ENCODE peak calls at places on chromosomes 1 and 21, in ten cellular contexts. C, Z, W, S, Y, T, L, I, D and V are unnamed samples. For H3K4me1 and H3K36me3, the result is how much of the 10 kb centered on the place peaks cover.

GRCh38 chr1:33433509-33434362 is 2.8 kb upstream of the PHC2 start:
- DNase-seq in W (no peak), Y (peak), I (peak), T (peak), Z (peak), C (peak), L (peak), D (peak), S (no peak), V (peak)

GRCh38 chr1:212518188-212518951 is 85.7 kb downstream of the NENF start:
- DNase-seq in D (peak), S (no peak), W (peak), L (peak), Z (no peak), Y (peak), I (peak), C (peak), T (no peak), V (no peak)

GRCh38 chr1:41843378-41843777 is 75.3 kb downstream of the HIVEP3 start:
- DNase-seq in I (no peak), D (peak), W (no peak), Y (peak), T (no peak), Z (no peak), C (no peak), S (no peak), L (peak), V (no peak)

GRCh38 chr1:161238039-161238473 is at the start of gene NR1I3:
- DNase-seq in L (no peak), S (no peak), C (no peak), T (no peak), Y (no peak), D (peak), I (no peak), W (no peak), Z (no peak), V (no peak)

GRCh38 chr1:163320891-163321290 is 863 bp upstream of the NUF2 start:
- DNase-seq in C (no peak), T (no peak), S (no peak), W (no peak), Y (no peak), D (no peak), Z (no peak), I (no peak), L (peak), V (no peak)

GRCh38 chr1:154736840-154737239 is 128.9 kb upstream of the ADAR start:
- DNase-seq in W (no peak), S (no peak), Z (no peak), L (peak), Y (peak), I (no peak), D (peak), C (no peak), T (no peak), V (no peak)

GRCh38 chr21:42666023-42666747 is 12.8 kb downstream of the PDE9A start:
- DNase-seq in Z (peak), T (peak), D (no peak), W (no peak), S (no peak), Y (no peak), I (no peak), L (no peak), C (no peak), V (no peak)

GRCh38 chr1:221880182-221880581 is 138.3 kb upstream of the DUSP10 start:
- DNase-seq in I (no peak), Y (no peak), W (no peak), D (peak), L (no peak), C (no peak), S (no peak), T (no peak), Z (no peak), V (no peak)

GRCh38 chr1:221712776-221713431 is 29.0 kb downstream of the DUSP10 start:
- DNase-seq in T (no peak), S (peak), Y (no peak), C (no peak), L (no peak), D (no peak), W (no peak), I (no peak), Z (no peak), V (no peak)

GRCh38 chr1:232450626-232451025 is 179.3 kb downstream of the SIPA1L2 start:
- DNase-seq in Z (no peak), W (no peak), Y (no peak), I (no peak), L (no peak), S (no peak), C (no peak), D (no peak), T (no peak), V (no peak)

GRCh38 chr1:199758626-199759255 is 268.8 kb upstream of the NR5A2 start:
- DNase-seq in Z (no peak), I (no peak), W (no peak), D (peak), T (no peak), S (no peak), L (no peak), Y (peak), C (no peak), V (no peak)

GRCh38 chr21:39447264-39447663 is 1.7 kb upstream of the LCA5L start:
- DNase-seq in I (no peak), W (no peak), L (no peak), D (no peak), C (no peak), S (no peak), T (no peak), Y (no peak), Z (no peak), V (no peak)

GRCh38 chr1:55699151-55699695 is 484.1 kb upstream of the USP24 start:
- DNase-seq in L (no peak), D (no peak), Z (no peak), C (no peak), Y (no peak), T (no peak), W (no peak), S (no peak), I (no peak), V (no peak)

GRCh38 chr1:167090289-167090942 is at the start of gene GPA33:
- DNase-seq in W (no peak), Y (no peak), T (no peak), D (no peak), L (no peak), I (no peak), S (peak), Z (no peak), C (no peak), V (no peak)

GRCh38 chr1:117621316-117621715 is 15.5 kb downstream of the TENT5C start:
- DNase-seq in T (no peak), C (no peak), L (no peak), S (peak), I (no peak), W (no peak), D (no peak), Y (no peak), Z (no peak), V (no peak)

GRCh38 chr1:246876423-246876822 is 55.3 kb downstream of the AHCTF1 start:
- DNase-seq in C (no peak), T (no peak), S (no peak), W (no peak), I (no peak), Y (no peak), D (no peak), Z (no peak), L (no peak), V (no peak)

GRCh38 chr1:226632169-226632884 is 83.8 kb downstream of the STUM start:
- DNase-seq in D (no peak), L (no peak), I (no peak), Z (no peak), Y (no peak), C (no peak), W (peak), S (peak), T (peak), V (no peak)

GRCh38 chr1:226633541-226634155 is 85.1 kb downstream of the STUM start:
- DNase-seq in W (no peak), T (peak), Y (no peak), L (no peak), I (no peak), Z (no peak), C (no peak), S (peak), D (no peak), V (no peak)

GRCh38 chr1:226634156-226634588 is 85.6 kb downstream of the STUM start:
- DNase-seq in D (peak), Z (peak), C (peak), Y (peak), L (peak), T (peak), S (peak), I (peak), W (peak), V (no peak)

GRCh38 chr1:226631229-226632000 is 82.9 kb downstream of the STUM start:
- DNase-seq in I (no peak), D (no peak), T (peak), S (peak), Z (no peak), C (no peak), L (no peak), W (peak), Y (no peak), V (no peak)

GRCh38 chr1:226632922-226633351 is 84.4 kb downstream of the STUM start:
- DNase-seq in I (no peak), Z (no peak), D (no peak), S (peak), T (peak), W (no peak), C (no peak), Y (no peak), L (no peak), V (no peak)
- H3K4me1 ChIP-seq in I (under half), Z (under half), D (under half), S (under half), T (half or more), W (under half), C (under half), Y (under half), L (under half), V (under half)

DNA sequence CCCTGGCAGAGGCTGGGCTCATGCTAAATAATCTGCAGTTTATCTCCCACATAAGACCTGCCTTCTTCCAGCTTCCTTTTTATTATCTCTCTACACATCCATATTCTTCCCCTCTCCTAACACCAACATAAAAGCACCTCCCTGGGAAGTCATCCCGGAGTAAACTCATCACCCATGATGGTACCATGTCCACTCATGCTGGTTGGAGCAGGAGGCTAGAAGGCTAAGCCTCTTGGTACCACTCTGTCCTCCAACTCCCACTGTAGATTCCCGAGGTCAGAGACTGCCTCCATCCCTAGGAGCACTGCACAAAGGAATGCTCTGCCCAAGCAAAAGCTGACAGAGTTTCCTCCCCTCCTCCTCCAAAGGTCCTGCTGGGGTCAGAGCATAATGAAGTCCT is 4.2 kb downstream of the DENND2D start:
- DNase-seq in S (no peak), T (no peak), C (no peak), I (no peak), D (no peak), Z (no peak), L (no peak), W (no peak), Y (no peak), V (no peak)
- H3K36me3 ChIP-seq in S (under half), T (under half), C (under half), I (under half), D (under half), Z (under half), L (under half), W (under half), Y (under half), V (under half)

DNA sequence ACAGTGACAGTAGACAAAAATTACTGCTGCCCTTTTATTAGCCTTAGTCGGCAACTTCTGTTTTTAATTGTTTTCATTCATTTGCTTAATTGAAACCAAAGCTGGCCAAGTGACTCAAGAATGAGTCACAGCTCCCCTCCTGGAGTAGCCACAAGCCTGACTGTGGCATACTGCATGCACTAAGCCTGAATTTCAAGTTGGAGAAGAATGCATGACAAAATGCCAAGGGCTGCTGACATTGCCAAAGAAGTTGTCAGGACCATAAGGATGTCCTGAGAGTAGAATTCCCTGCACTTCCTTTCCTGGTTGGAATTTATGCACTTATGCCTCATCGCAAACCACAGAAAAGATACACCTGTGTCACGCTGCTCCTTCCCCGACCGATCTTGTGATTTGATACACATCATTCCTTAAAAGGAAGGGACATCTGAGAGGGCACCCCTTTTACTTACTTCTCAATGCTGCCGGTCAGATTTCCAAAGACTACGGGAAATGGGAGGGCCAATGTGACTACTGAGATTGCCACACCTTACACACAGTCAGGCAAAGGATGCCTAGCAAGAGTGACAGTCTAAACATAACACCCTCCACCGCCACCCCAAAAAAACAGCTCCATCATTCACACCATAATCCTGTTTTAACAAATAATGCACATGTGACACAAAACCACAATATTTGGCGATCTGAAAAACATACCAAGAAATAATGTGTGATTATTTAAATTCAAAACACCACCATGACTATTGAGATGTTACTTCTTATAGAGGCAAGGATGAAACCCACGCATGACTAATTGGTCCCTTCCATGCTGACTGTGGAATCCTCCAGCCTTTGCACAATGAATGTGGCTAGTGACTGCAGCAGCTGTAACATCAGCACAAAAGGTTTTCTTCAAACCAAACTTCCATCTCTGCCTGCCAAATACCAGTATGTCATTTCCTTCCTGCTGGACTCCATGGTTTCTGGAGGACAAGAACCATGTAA is 28.2 kb downstream of the VAV3 start:
- DNase-seq in Z (peak), L (peak), C (peak), W (no peak), T (peak), S (peak), I (peak), D (peak), Y (peak), V (peak)
- H3K27ac ChIP-seq in Z (peak), L (no peak), C (no peak), W (no peak), T (no peak), S (no peak), I (peak), D (peak), Y (no peak), V (peak)

DNA sequence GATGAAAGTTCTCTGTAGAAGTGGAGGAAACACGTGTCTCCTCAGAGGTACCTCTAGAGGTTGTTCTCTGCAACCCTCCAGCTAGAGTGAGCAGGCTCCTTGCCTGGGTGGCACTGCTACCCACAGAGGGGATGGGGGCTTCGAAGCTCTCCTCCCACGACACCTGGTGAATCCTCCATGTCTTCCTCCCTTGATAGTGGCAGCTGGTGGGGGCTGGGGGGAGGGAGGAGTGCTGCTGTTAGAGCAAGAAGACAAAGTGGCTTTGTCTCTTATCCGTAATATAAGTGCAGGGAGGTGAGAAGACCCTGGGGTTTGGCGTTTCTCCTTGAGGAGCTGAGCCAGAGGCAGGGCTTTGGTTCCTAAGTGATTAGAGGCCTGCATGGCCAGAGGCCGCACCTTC is 45.2 kb downstream of the ATP2B4 start:
- DNase-seq in W (no peak), Y (no peak), T (peak), S (no peak), C (no peak), L (no peak), D (no peak), I (no peak), Z (no peak), V (no peak)
- H3K4me1 ChIP-seq in W (under half), Y (under half), T (half or more), S (under half), C (under half), L (under half), D (under half), I (under half), Z (under half), V (under half)

DNA sequence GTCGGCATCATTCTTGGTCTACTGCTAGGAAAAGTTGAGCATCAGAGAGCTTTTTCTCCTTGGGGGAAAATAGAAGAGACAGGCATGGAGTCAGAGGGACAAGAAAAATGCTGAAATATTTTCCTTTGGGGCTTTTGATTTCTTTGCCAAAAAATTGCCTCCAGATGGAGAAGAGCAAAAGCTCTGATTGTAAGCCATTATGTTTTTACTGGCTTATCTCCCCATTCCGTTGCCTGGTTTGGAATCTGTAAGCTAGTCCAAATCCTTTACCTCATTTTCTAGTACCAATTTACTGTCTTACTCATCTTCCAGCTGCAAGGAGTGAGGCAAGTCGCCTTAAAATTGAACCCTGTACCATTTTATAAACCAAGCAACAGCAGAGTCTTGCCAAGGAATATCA is 23.3 kb upstream of the NBL1 start:
- DNase-seq in I (no peak), S (no peak), L (no peak), C (no peak), Y (no peak), Z (no peak), D (no peak), W (no peak), T (no peak), V (no peak)
- H3K36me3 ChIP-seq in I (under half), S (under half), L (under half), C (under half), Y (under half), Z (under half), D (under half), W (under half), T (under half), V (half or more)

GRCh38 chr1:16387201-16388185 is 20.5 kb downstream of the SZRD1 start:
- DNase-seq in T (no peak), D (no peak), S (no peak), Z (no peak), C (no peak), W (no peak), L (peak), Y (peak), I (peak), V (no peak)
- H3K27ac ChIP-seq in T (peak), D (peak), S (peak), Z (no peak), C (peak), W (peak), L (peak), Y (peak), I (peak), V (no peak)